ENCODE peak calls at places on chromosomes 16 and 17, in six cellular contexts. One of them, this sample, is unnamed. For H3K4me1, the result is how much of the 10 kb centered on the place peaks cover.

GRCh38 chr17:8397636-8398035 is at the start of gene RNF222:
- DNase-seq in OCI-LY7: no peak
- DNase-seq in suprapubic skin: no peak
- DNase-seq in RWPE2: no peak
- DNase-seq in fibroblast of lung: no peak
- DNase-seq in HCT116: no peak
- DNase-seq in this sample: no peak

GRCh38 chr17:17109896-17110295 is 67.6 kb downstream of the MPRIP start:
- DNase-seq in OCI-LY7: no peak
- DNase-seq in suprapubic skin: no peak
- DNase-seq in RWPE2: no peak
- DNase-seq in fibroblast of lung: no peak
- DNase-seq in HCT116: no peak
- DNase-seq in this sample: no peak

GRCh38 chr17:80243526-80244433 is 16.9 kb upstream of the RNF213 start:
- DNase-seq in OCI-LY7: no peak
- DNase-seq in suprapubic skin: no peak
- DNase-seq in RWPE2: no peak
- DNase-seq in fibroblast of lung: no peak
- DNase-seq in HCT116: no peak
- DNase-seq in this sample: no peak

GRCh38 chr16:66474750-66475199 is 47.7 kb downstream of the BEAN1 start:
- DNase-seq in OCI-LY7: peak
- DNase-seq in suprapubic skin: no peak
- DNase-seq in RWPE2: no peak
- DNase-seq in fibroblast of lung: no peak
- DNase-seq in HCT116: no peak
- DNase-seq in this sample: no peak

GRCh38 chr16:4086153-4086552 is 30.1 kb downstream of the ADCY9 start:
- DNase-seq in OCI-LY7: no peak
- DNase-seq in suprapubic skin: no peak
- DNase-seq in RWPE2: no peak
- DNase-seq in fibroblast of lung: no peak
- DNase-seq in HCT116: no peak
- DNase-seq in this sample: no peak

GRCh38 chr16:30637952-30638351 is 12.8 kb upstream of the PRR14 start:
- DNase-seq in OCI-LY7: peak
- DNase-seq in suprapubic skin: no peak
- DNase-seq in RWPE2: no peak
- DNase-seq in fibroblast of lung: peak
- DNase-seq in HCT116: peak
- DNase-seq in this sample: no peak

GRCh38 chr17:43753488-43754129 is 5.0 kb downstream of the SOST start:
- DNase-seq in OCI-LY7: no peak
- DNase-seq in suprapubic skin: no peak
- DNase-seq in RWPE2: no peak
- DNase-seq in fibroblast of lung: peak
- DNase-seq in HCT116: no peak
- DNase-seq in this sample: no peak

GRCh38 chr17:45973943-45974859 is 24.8 kb upstream of the STH start:
- DNase-seq in OCI-LY7: no peak
- DNase-seq in suprapubic skin: no peak
- DNase-seq in RWPE2: no peak
- DNase-seq in fibroblast of lung: no peak
- DNase-seq in HCT116: no peak
- DNase-seq in this sample: no peak

GRCh38 chr16:30551781-30552180 is 6.4 kb downstream of the ZNF764 start:
- DNase-seq in OCI-LY7: no peak
- DNase-seq in suprapubic skin: no peak
- DNase-seq in RWPE2: no peak
- DNase-seq in fibroblast of lung: no peak
- DNase-seq in HCT116: no peak
- DNase-seq in this sample: no peak

GRCh38 chr16:24673155-24673554 is 56.3 kb upstream of the TNRC6A start:
- DNase-seq in OCI-LY7: no peak
- DNase-seq in suprapubic skin: no peak
- DNase-seq in RWPE2: no peak
- DNase-seq in fibroblast of lung: no peak
- DNase-seq in HCT116: no peak
- DNase-seq in this sample: no peak

GRCh38 chr17:11240041-11240801 is 792 bp upstream of the SHISA6 start:
- DNase-seq in OCI-LY7: no peak
- DNase-seq in suprapubic skin: no peak
- DNase-seq in RWPE2: no peak
- DNase-seq in fibroblast of lung: no peak
- DNase-seq in HCT116: no peak
- DNase-seq in this sample: peak

GRCh38 chr17:64291268-64291851 is 28.3 kb upstream of the TEX2 start:
- DNase-seq in OCI-LY7: peak
- DNase-seq in suprapubic skin: no peak
- DNase-seq in RWPE2: no peak
- DNase-seq in fibroblast of lung: no peak
- DNase-seq in HCT116: no peak
- DNase-seq in this sample: no peak

GRCh38 chr17:596763-597644 is 117.6 kb downstream of the VPS53 start:
- DNase-seq in OCI-LY7: no peak
- DNase-seq in suprapubic skin: no peak
- DNase-seq in RWPE2: no peak
- DNase-seq in fibroblast of lung: peak
- DNase-seq in HCT116: peak
- DNase-seq in this sample: no peak

GRCh38 chr16:56932588-56933265 is 785 bp downstream of the HERPUD1 start:
- DNase-seq in OCI-LY7: peak
- DNase-seq in suprapubic skin: peak
- DNase-seq in RWPE2: no peak
- DNase-seq in fibroblast of lung: peak
- DNase-seq in HCT116: peak
- DNase-seq in this sample: peak

GRCh38 chr17:33113281-33114010 is 121.8 kb downstream of the SPACA3 start:
- DNase-seq in OCI-LY7: no peak
- DNase-seq in suprapubic skin: no peak
- DNase-seq in RWPE2: no peak
- DNase-seq in fibroblast of lung: peak
- DNase-seq in HCT116: no peak
- DNase-seq in this sample: no peak

GRCh38 chr16:31118223-31119155 is 1.0 kb downstream of the KAT8 start:
- DNase-seq in OCI-LY7: no peak
- DNase-seq in suprapubic skin: no peak
- DNase-seq in RWPE2: peak
- DNase-seq in fibroblast of lung: peak
- DNase-seq in HCT116: no peak
- DNase-seq in this sample: no peak

GRCh38 chr16:86038923-86039310 is 140.0 kb downstream of the IRF8 start:
- DNase-seq in OCI-LY7: no peak
- DNase-seq in suprapubic skin: no peak
- DNase-seq in RWPE2: no peak
- DNase-seq in fibroblast of lung: no peak
- DNase-seq in HCT116: no peak
- DNase-seq in this sample: no peak

GRCh38 chr17:39332092-39332491 is 69.3 kb downstream of the FBXL20 start:
- DNase-seq in OCI-LY7: no peak
- DNase-seq in suprapubic skin: no peak
- DNase-seq in RWPE2: no peak
- DNase-seq in fibroblast of lung: no peak
- DNase-seq in HCT116: no peak
- DNase-seq in this sample: no peak
- H3K4me1 ChIP-seq in OCI-LY7: under half
- H3K4me1 ChIP-seq in suprapubic skin: under half
- H3K4me1 ChIP-seq in RWPE2: under half
- H3K4me1 ChIP-seq in fibroblast of lung: under half
- H3K4me1 ChIP-seq in HCT116: under half
- H3K4me1 ChIP-seq in this sample: under half

DNA sequence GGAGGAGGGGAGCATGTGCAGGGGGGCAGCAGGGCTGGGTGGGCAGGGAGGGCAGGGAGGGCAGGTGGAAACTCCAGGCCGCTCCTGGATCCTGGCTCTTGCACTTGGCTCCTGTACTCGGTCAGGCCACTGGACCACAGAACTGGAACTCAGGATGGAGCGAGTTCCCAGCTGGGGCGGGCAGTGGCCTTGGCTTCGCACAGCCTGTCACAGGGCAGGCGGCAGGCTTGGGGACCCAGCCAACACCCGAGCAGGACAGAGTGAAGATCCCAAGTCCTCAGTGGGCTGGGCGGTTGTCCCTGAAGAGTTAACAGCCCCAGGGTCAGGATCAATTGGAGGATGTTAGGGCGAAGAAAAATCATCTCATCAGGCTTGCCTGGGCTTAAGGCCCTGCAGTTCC is 22.1 kb downstream of the ZNF423 start:
- DNase-seq in OCI-LY7: no peak
- DNase-seq in suprapubic skin: no peak
- DNase-seq in RWPE2: no peak
- DNase-seq in fibroblast of lung: no peak
- DNase-seq in HCT116: no peak
- DNase-seq in this sample: no peak
- H3K4me1 ChIP-seq in OCI-LY7: under half
- H3K4me1 ChIP-seq in suprapubic skin: half or more
- H3K4me1 ChIP-seq in RWPE2: under half
- H3K4me1 ChIP-seq in fibroblast of lung: under half
- H3K4me1 ChIP-seq in HCT116: under half
- H3K4me1 ChIP-seq in this sample: under half

GRCh38 chr16:81493755-81494433 is 49.3 kb downstream of the CMIP start:
- DNase-seq in OCI-LY7: no peak
- DNase-seq in suprapubic skin: peak
- DNase-seq in RWPE2: peak
- DNase-seq in fibroblast of lung: peak
- DNase-seq in HCT116: peak
- DNase-seq in this sample: peak
- H3K4me1 ChIP-seq in OCI-LY7: under half
- H3K4me1 ChIP-seq in suprapubic skin: half or more
- H3K4me1 ChIP-seq in RWPE2: under half
- H3K4me1 ChIP-seq in fibroblast of lung: under half
- H3K4me1 ChIP-seq in HCT116: half or more
- H3K4me1 ChIP-seq in this sample: half or more

GRCh38 chr17:76145231-76146052 is 4.4 kb upstream of the FOXJ1 start:
- DNase-seq in OCI-LY7: peak
- DNase-seq in suprapubic skin: no peak
- DNase-seq in RWPE2: peak
- DNase-seq in fibroblast of lung: no peak
- DNase-seq in HCT116: no peak
- DNase-seq in this sample: no peak
- H3K4me1 ChIP-seq in OCI-LY7: half or more
- H3K4me1 ChIP-seq in suprapubic skin: under half
- H3K4me1 ChIP-seq in RWPE2: under half
- H3K4me1 ChIP-seq in fibroblast of lung: under half
- H3K4me1 ChIP-seq in HCT116: under half
- H3K4me1 ChIP-seq in this sample: under half

DNA sequence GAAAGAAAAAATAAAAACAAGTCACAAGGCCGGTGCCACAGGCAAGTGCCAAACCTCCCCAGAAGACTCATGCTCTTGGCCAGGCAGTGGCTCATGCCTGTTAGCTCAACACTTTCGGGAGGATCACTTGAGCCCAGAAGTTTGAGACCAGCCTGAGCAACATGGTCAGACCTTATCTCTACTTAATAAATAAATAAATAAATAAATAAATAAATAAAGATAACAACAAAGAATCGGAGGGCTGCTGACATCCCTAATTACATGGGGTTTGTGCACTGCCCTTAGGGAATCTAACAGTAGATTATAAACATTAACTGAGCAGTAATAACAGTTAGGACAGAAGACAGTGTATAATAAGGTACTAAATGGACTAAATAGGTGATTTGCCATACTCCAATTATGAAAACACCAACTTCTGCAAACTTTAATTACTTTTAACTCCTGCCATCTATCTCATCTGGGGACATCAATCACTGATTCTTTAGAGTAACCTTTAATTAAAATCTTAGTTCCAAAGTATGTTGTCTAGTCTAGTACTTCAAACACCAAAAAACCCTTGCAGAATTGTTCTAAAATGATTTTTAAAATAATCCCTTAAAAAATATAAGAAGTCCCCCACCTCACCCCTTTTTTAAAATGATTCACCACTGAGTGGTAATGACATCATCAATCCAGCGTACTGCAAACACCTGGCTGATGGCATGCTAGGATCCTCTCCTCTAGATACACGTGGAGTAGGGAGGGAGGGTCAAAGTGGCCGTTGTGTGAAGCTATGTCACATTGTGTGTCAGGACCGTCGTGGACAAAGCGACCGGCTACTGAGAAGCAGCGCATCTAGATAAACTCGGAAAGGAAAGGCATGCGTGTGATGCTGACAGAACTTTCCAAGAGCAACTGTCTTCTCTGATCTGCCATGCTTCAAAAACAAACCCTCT is 28.5 kb downstream of the CYTH1 start:
- DNase-seq in OCI-LY7: no peak
- DNase-seq in suprapubic skin: no peak
- DNase-seq in RWPE2: no peak
- DNase-seq in fibroblast of lung: peak
- DNase-seq in HCT116: no peak
- DNase-seq in this sample: no peak
- H3K4me1 ChIP-seq in OCI-LY7: half or more
- H3K4me1 ChIP-seq in suprapubic skin: under half
- H3K4me1 ChIP-seq in RWPE2: under half
- H3K4me1 ChIP-seq in fibroblast of lung: under half
- H3K4me1 ChIP-seq in HCT116: under half
- H3K4me1 ChIP-seq in this sample: under half

DNA sequence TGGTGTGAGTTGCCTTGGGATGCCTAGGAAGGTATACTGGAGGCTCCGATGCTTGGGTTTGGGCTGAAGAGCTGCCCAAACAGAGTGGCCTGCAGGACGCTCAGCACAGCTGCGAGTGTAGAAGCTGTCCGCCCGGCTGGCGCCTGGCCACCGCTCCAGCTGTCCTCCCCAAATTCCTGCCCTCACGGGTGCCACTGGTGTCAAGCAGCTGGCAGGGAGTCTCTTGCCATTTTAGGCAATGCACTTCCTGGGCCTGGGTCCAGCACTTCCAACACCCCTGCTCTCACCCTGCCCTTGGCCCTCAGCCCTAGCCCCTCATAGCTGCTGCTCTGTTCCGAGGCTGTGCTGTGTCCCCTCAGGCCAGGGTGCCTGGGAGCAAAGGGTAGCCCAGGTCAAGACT is 5.2 kb upstream of the PKMYT1 start:
- DNase-seq in OCI-LY7: no peak
- DNase-seq in suprapubic skin: no peak
- DNase-seq in RWPE2: no peak
- DNase-seq in fibroblast of lung: no peak
- DNase-seq in HCT116: no peak
- DNase-seq in this sample: peak
- H3K4me1 ChIP-seq in OCI-LY7: under half
- H3K4me1 ChIP-seq in suprapubic skin: under half
- H3K4me1 ChIP-seq in RWPE2: under half
- H3K4me1 ChIP-seq in fibroblast of lung: under half
- H3K4me1 ChIP-seq in HCT116: under half
- H3K4me1 ChIP-seq in this sample: under half

GRCh38 chr17:81388091-81388611 is 7.1 kb upstream of the BAHCC1 start:
- DNase-seq in OCI-LY7: no peak
- DNase-seq in suprapubic skin: no peak
- DNase-seq in RWPE2: no peak
- DNase-seq in fibroblast of lung: no peak
- DNase-seq in HCT116: no peak
- DNase-seq in this sample: no peak
- H3K4me1 ChIP-seq in OCI-LY7: under half
- H3K4me1 ChIP-seq in suprapubic skin: half or more
- H3K4me1 ChIP-seq in RWPE2: under half
- H3K4me1 ChIP-seq in fibroblast of lung: under half
- H3K4me1 ChIP-seq in HCT116: half or more
- H3K4me1 ChIP-seq in this sample: under half